ENCODE peak calls at places on chromosomes 3 and 15, in five cellular contexts. X, T, L, D and K are unnamed samples.

GRCh38 chr3:74009961-74010859 is 385.5 kb upstream of the PDZRN3 start:
- DNase-seq in X (no peak), T (no peak), L (no peak), D (no peak), K (no peak)

GRCh38 chr3:138945646-138946553 is 1.0 kb downstream of the FOXL2 start:
- DNase-seq in X (no peak), T (peak; percentile 43), L (peak; percentile 53), D (no peak), K (peak; percentile 61)

GRCh38 chr15:90807074-90807646 is 61.2 kb upstream of the FURIN start:
- DNase-seq in X (no peak), T (no peak), L (no peak), D (no peak), K (no peak)

GRCh38 chr3:178078933-178079332 is 457.3 kb upstream of the KCNMB2 start:
- DNase-seq in X (no peak), T (no peak), L (no peak), D (no peak), K (no peak)

GRCh38 chr3:151356791-151357460 is 27.6 kb upstream of the P2RY13 start:
- DNase-seq in X (no peak), T (no peak), L (no peak), D (no peak), K (no peak)

GRCh38 chr3:128336337-128337156 is 130.1 kb downstream of the DNAJB8 start:
- DNase-seq in X (no peak), T (no peak), L (no peak), D (no peak), K (no peak)

GRCh38 chr15:20272422-20273184 is 269.0 kb downstream of the GOLGA6L6 start:
- DNase-seq in X (no peak), T (no peak), L (no peak), D (no peak), K (no peak)

GRCh38 chr3:34298668-34299067 is 500.2 kb downstream of the PDCD6IP start:
- DNase-seq in X (no peak), T (no peak), L (no peak), D (no peak), K (no peak)

GRCh38 chr3:52507359-52507758 is 12.2 kb downstream of the STAB1 start:
- DNase-seq in X (no peak), T (no peak), L (no peak), D (no peak), K (no peak)

GRCh38 chr3:196968233-196969000 is at the start of gene PIGZ:
- DNase-seq in X (no peak), T (no peak), L (peak; percentile 50), D (no peak), K (peak; percentile 47)

GRCh38 chr3:185912512-185912911 is 25.3 kb downstream of the TRA2B start:
- DNase-seq in X (no peak), T (no peak), L (no peak), D (no peak), K (no peak)

GRCh38 chr3:15859507-15860013 is 61.8 kb upstream of the ANKRD28 start:
- DNase-seq in X (peak; percentile 69), T (peak; percentile 73), L (peak; percentile 82), D (peak; percentile 83), K (peak; percentile 90)

GRCh38 chr15:79977431-79977940 is 6.5 kb upstream of the BCL2A1 start:
- DNase-seq in X (no peak), T (no peak), L (no peak), D (peak; percentile 84), K (no peak)

GRCh38 chr3:119695480-119695879 is 7.3 kb upstream of the CFAP91 start:
- DNase-seq in X (no peak), T (no peak), L (no peak), D (no peak), K (no peak)

GRCh38 chr3:81985996-81986723 is 224.7 kb upstream of the GBE1 start:
- DNase-seq in X (no peak), T (no peak), L (no peak), D (no peak), K (no peak)

GRCh38 chr15:65095011-65095746 is 18.6 kb downstream of the KBTBD13 start:
- DNase-seq in X (no peak), T (no peak), L (no peak), D (no peak), K (no peak)

GRCh38 chr15:89227425-89227824 is 6.0 kb upstream of the RLBP1 start:
- DNase-seq in X (no peak), T (no peak), L (no peak), D (no peak), K (no peak)

GRCh38 chr3:64291345-64291744 is 66.1 kb upstream of the PRICKLE2 start:
- DNase-seq in X (no peak), T (no peak), L (no peak), D (no peak), K (no peak)

GRCh38 chr3:173945801-173946200 is 548.3 kb downstream of the NLGN1 start:
- DNase-seq in X (no peak), T (no peak), L (no peak), D (no peak), K (no peak)

GRCh38 chr3:183534249-183534648 is 21.3 kb downstream of the KLHL6 start:
- DNase-seq in X (no peak), T (no peak), L (no peak), D (no peak), K (no peak)

GRCh38 chr3:49900491-49901153 is 3.1 kb downstream of the MST1R start:
- DNase-seq in X (no peak), T (no peak), L (no peak), D (no peak), K (peak; percentile 93)